ENCODE peak calls at places on chromosome 9, in nine cellular contexts. U is thoracic aorta, O is heart left ventricle, E is transverse colon, I is neural progenitor cell, H is foreskin keratinocyte, N is IMR-90, V is mammary epithelial cell, C is ascending aorta. B is an unnamed sample. For H3K4me1 and H3K27me3, the result is how much of the 10 kb centered on the place peaks cover.

GRCh38 chr9:92435263-92435662 is 11.0 kb upstream of the OMD start:
- DNase-seq in U (no peak), O (no peak), E (no peak), I (no peak), H (no peak), N (no peak), V (no peak), C (no peak), B (no peak)

GRCh38 chr9:136795027-136795402 is 1.1 kb upstream of the CCDC183 start:
- DNase-seq in U (no peak), O (peak), E (no peak), I (no peak), H (no peak), N (no peak), V (no peak), C (no peak), B (peak)

GRCh38 chr9:38641985-38642864 is 21.8 kb upstream of the ANKRD18A start:
- DNase-seq in U (no peak), O (no peak), E (peak), I (peak), H (no peak), N (peak), V (peak), C (no peak), B (no peak)

GRCh38 chr9:18208166-18209059 is 265.5 kb upstream of the ADAMTSL1 start:
- DNase-seq in U (no peak), O (no peak), E (peak), I (peak), H (peak), N (peak), V (peak), C (peak), B (no peak)

GRCh38 chr9:93235278-93235960 is 51.5 kb downstream of the WNK2 start:
- DNase-seq in U (no peak), O (no peak), E (no peak), I (no peak), H (no peak), N (no peak), V (no peak), C (no peak), B (no peak)

GRCh38 chr9:131642496-131643083 is 97.3 kb downstream of the PRRT1B start:
- DNase-seq in U (no peak), O (no peak), E (no peak), I (peak), H (no peak), N (no peak), V (no peak), C (no peak), B (no peak)

GRCh38 chr9:5438301-5439162 is 807 bp upstream of the PLGRKT start:
- DNase-seq in U (no peak), O (no peak), E (peak), I (no peak), H (no peak), N (peak), V (peak), C (no peak), B (no peak)

GRCh38 chr9:119963798-119964372 is 594.6 kb upstream of the BRINP1 start:
- DNase-seq in U (no peak), O (no peak), E (no peak), I (peak), H (peak), N (peak), V (peak), C (peak), B (no peak)

GRCh38 chr9:3794005-3794404 is 268.2 kb upstream of the RFX3 start:
- DNase-seq in U (no peak), O (no peak), E (no peak), I (peak), H (no peak), N (peak), V (no peak), C (no peak), B (no peak)

GRCh38 chr9:38334234-38334633 is 58.3 kb upstream of the ALDH1B1 start:
- DNase-seq in U (no peak), O (no peak), E (no peak), I (peak), H (no peak), N (no peak), V (no peak), C (peak), B (no peak)

GRCh38 chr9:127634021-127634420 is 21.9 kb downstream of the STXBP1 start:
- DNase-seq in U (no peak), O (peak), E (peak), I (no peak), H (no peak), N (no peak), V (peak), C (no peak), B (peak)

GRCh38 chr9:26292943-26293342 is 599.7 kb downstream of the CAAP1 start:
- DNase-seq in U (no peak), O (no peak), E (no peak), I (peak), H (no peak), N (peak), V (peak), C (no peak), B (no peak)

GRCh38 chr9:35538361-35539234 is 48.7 kb downstream of the RUSC2 start:
- DNase-seq in U (peak), O (peak), E (peak), I (peak), H (no peak), N (peak), V (peak), C (peak), B (peak)

GRCh38 chr9:37201581-37201980 is 81.2 kb downstream of the ZCCHC7 start:
- DNase-seq in U (no peak), O (no peak), E (no peak), I (peak), H (no peak), N (no peak), V (no peak), C (no peak), B (no peak)

GRCh38 chr9:112872019-112872418 is 18.7 kb downstream of the SLC46A2 start:
- DNase-seq in U (no peak), O (no peak), E (no peak), I (no peak), H (no peak), N (no peak), V (no peak), C (no peak), B (no peak)

GRCh38 chr9:112868956-112869594 is 21.6 kb downstream of the SLC46A2 start:
- DNase-seq in U (no peak), O (no peak), E (no peak), I (no peak), H (no peak), N (no peak), V (no peak), C (no peak), B (no peak)

GRCh38 chr9:112870556-112870955 is 20.1 kb downstream of the SLC46A2 start:
- DNase-seq in U (no peak), O (no peak), E (no peak), I (no peak), H (no peak), N (no peak), V (no peak), C (no peak), B (no peak)

GRCh38 chr9:112868461-112868860 is 22.2 kb downstream of the SLC46A2 start:
- DNase-seq in U (no peak), O (no peak), E (no peak), I (no peak), H (no peak), N (no peak), V (no peak), C (no peak), B (no peak)

DNA sequence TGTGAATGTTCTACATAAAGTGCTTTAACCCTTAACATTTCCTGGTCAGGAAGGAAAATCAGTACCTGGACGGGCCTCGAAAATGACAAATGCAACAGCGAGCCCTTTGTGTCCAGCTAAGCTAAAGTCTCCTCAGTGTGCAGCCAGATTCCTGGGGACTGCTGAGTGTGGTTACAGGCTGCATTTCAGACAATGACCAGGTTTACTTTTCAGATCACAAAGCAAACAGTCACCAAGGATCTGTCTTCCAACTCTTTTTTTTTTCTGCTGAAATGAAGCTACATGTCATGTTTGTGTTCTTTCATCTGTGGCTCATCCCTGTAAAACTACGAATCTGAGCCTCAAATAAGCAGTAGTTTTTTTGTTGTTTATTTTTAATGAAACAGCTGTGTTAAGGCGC is 20.8 kb downstream of the SLC46A2 start:
- DNase-seq in U (no peak), O (no peak), E (no peak), I (no peak), H (no peak), N (no peak), V (no peak), C (no peak), B (no peak)
- H3K4me1 ChIP-seq in U (under half), O (under half), E (under half), I (under half), H (under half), N (under half), V (under half), C (under half), B (under half)

DNA sequence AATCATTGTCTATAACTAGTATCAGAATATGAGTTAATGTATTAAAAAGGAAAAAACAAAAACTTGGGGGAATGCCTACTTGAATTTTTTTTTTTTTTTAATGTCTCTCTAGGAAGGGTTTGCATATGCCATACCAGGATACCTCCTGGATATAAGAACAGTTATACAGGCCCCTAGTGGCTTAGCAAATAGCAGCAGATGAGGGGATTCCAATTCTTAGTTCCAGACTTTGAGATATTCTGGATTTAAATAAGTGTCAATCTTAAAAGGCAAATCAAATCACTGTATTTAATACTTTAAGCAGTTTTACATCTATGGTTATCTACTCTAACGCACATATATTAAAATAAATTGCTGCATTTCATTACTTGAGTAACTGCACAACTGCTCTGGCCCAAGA is 1055.5 kb upstream of the DMAC1 start:
- DNase-seq in U (no peak), O (no peak), E (no peak), I (peak), H (no peak), N (no peak), V (no peak), C (no peak), B (no peak)
- TF ChIP-seq CTCF in U (no peak), O (peak), E (no peak), I (peak), H (peak), N (no peak), V (no peak), C (no peak), B (peak)

GRCh38 chr9:121889990-121890563 is 203.0 kb downstream of the TTLL11 start:
- DNase-seq in U (no peak), O (no peak), E (no peak), I (no peak), H (no peak), N (peak), V (no peak), C (no peak), B (no peak)

GRCh38 chr9:121888438-121888775 is 204.7 kb downstream of the TTLL11 start:
- DNase-seq in U (no peak), O (peak), E (no peak), I (no peak), H (no peak), N (peak), V (no peak), C (no peak), B (no peak)

GRCh38 chr9:121885345-121885901 is 207.7 kb downstream of the TTLL11 start:
- DNase-seq in U (no peak), O (no peak), E (no peak), I (no peak), H (no peak), N (peak), V (no peak), C (no peak), B (no peak)

GRCh38 chr9:121886759-121887485 is 206.2 kb downstream of the TTLL11 start:
- DNase-seq in U (no peak), O (no peak), E (no peak), I (no peak), H (no peak), N (no peak), V (no peak), C (no peak), B (no peak)

GRCh38 chr9:121887553-121888437 is 205.3 kb downstream of the TTLL11 start:
- DNase-seq in U (no peak), O (peak), E (no peak), I (no peak), H (no peak), N (no peak), V (no peak), C (no peak), B (no peak)
- H3K27me3 ChIP-seq in U (under half), O (under half), E (under half), I (under half), H (under half), N (under half), V (under half), C (under half), B (under half)

GRCh38 chr9:68873179-68873578 is 140.7 kb downstream of the PRKACG start:
- DNase-seq in U (no peak), O (no peak), E (no peak), I (no peak), H (no peak), N (no peak), V (no peak), C (no peak), B (no peak)

GRCh38 chr9:68876265-68876664 is 137.6 kb downstream of the PRKACG start:
- DNase-seq in U (no peak), O (no peak), E (no peak), I (no peak), H (no peak), N (no peak), V (no peak), C (no peak), B (no peak)

GRCh38 chr9:68870049-68870448 is 143.9 kb downstream of the PRKACG start:
- DNase-seq in U (no peak), O (no peak), E (no peak), I (no peak), H (no peak), N (no peak), V (no peak), C (no peak), B (no peak)

GRCh38 chr9:68869020-68869419 is 144.9 kb downstream of the PRKACG start:
- DNase-seq in U (no peak), O (peak), E (no peak), I (peak), H (no peak), N (no peak), V (no peak), C (no peak), B (peak)

DNA sequence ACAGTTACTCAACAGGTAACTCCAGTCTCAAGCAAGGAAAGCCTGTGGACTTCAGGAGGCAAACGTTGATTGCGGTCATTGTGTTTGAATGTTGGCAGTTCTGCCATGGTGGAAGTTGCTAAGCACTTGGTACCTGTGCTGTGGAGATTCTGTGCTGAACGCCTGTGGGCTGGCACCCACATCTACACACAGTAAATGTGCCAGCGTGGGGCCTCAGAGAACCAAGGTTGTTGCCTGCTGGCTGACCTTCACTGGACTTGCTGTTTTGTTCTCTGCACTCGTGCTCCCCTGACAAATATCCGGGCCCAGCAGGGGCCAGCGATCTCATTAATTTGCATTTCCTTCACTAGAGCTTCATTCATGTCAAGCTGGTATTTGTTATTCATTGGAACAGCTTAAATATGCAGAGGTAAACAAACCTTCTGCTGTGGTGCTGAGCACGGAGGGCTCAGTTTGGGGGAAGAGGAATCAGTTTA is 141.8 kb downstream of the PRKACG start:
- DNase-seq in U (no peak), O (peak), E (no peak), I (peak), H (no peak), N (no peak), V (no peak), C (no peak), B (peak)
- H3K4me1 ChIP-seq in U (under half), O (under half), E (under half), I (under half), H (under half), N (under half), V (under half), C (under half), B (half or more)

DNA sequence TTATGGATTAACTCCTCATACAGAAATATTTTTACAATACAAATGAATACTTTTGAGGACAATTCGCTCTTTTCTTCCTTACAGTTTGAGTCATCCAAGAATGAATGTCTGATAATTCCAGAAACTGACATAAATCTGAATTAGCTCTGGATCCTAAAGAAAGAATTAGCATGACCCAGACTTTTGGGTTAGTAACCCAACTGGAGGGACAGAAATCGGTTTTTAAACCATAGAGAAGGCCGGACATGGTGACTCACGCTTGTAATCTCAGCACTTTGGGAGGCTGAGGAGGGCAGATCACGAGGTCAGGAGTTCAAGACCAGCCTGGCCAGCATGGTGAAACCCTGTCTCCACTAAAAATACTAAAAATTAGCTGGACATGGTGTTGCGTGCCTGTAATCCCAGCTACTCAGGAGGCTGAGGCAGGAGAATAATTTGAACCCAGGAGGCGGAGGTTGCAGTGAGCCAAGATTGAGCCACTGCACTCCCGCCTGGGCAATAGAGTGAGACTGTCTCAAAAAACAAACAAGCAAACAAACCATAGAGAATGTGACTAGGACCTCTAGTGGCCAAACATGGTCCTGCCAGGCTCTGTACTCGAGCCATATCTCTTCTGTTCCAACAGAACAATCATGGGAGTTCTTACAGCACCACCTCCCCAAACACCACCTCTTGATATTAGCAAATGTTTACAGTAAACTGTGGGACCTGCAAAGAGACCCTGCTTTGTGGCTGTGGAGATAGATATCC is 44.8 kb downstream of the LURAP1L start:
- DNase-seq in U (no peak), O (no peak), E (peak), I (peak), H (no peak), N (no peak), V (no peak), C (no peak), B (no peak)
- TF ChIP-seq CTCF in U (peak), O (peak), E (peak), I (peak), H (peak), N (peak), V (peak), C (no peak), B (peak)

GRCh38 chr9:135705376-135705775 is 3.4 kb downstream of the KCNT1 start:
- DNase-seq in U (no peak), O (peak), E (no peak), I (no peak), H (no peak), N (no peak), V (no peak), C (no peak), B (peak)
- H3K27me3 ChIP-seq in U (under half), O (under half), E (half or more), I (under half), H (under half), N (under half), V (under half), C (under half), B (half or more)

GRCh38 chr9:121736147-121736721 is 84.8 kb downstream of the DAB2IP start:
- DNase-seq in U (peak), O (peak), E (peak), I (peak), H (no peak), N (peak), V (no peak), C (peak), B (peak)

GRCh38 chr9:121735792-121736130 is 84.3 kb downstream of the DAB2IP start:
- DNase-seq in U (no peak), O (no peak), E (no peak), I (no peak), H (no peak), N (no peak), V (peak), C (no peak), B (no peak)

GRCh38 chr9:121736964-121737462 is 85.6 kb downstream of the DAB2IP start:
- DNase-seq in U (no peak), O (peak), E (peak), I (peak), H (no peak), N (no peak), V (no peak), C (no peak), B (peak)

GRCh38 chr9:121734465-121734864 is 83.0 kb downstream of the DAB2IP start:
- DNase-seq in U (no peak), O (no peak), E (no peak), I (no peak), H (no peak), N (peak), V (no peak), C (no peak), B (no peak)

DNA sequence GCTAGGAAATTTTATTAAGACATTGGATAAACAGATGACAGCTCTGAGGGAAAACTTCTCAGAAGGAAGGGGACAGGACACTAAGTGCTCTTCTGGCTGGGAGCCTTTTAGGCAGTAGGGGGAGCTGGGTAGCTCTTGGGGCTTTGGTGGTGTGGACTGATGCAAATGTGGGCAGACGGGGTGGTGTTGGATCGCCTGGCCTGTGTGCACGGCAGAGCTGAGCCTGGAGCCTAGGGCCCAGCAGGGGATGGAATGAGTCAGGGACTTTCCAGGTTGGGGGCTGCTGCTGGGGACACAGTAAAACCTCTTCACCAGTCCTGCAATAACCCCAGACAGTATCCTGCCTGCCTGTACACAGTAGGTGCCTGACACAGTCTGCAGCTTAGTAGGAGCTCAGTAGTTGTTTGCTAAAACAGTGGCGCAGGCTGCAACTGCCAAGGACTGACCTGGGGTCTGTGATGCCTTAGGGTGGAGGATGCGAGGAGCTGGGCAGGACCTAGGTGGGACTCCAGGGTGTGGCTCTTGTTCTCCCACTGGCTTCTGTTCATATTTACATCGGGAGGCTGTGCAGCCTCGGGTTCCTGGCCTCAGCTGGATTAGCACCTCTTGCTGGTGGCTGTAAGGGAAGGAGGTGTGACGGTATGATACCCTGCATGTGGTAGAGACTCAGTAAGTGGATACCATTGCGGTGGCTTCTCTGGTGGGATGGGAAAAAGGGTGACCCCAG is 83.8 kb downstream of the DAB2IP start:
- DNase-seq in U (no peak), O (no peak), E (peak), I (peak), H (no peak), N (peak), V (peak), C (no peak), B (no peak)
- H3K4me1 ChIP-seq in U (half or more), O (half or more), E (half or more), I (under half), H (under half), N (under half), V (half or more), C (half or more), B (half or more)

B was measured in left ventricle myocardium inferior.